ENCODE peak calls at places on chromosomes 13 and 19, in six cellular contexts. T, W, O, X, M and J are unnamed samples.

GRCh38 chr13:98730441-98730840 is 22.0 kb downstream of the SLC15A1 start:
- DNase-seq in T (no peak), W (no peak), O (no peak), X (no peak), M (no peak), J (no peak)

GRCh38 chr13:31887311-31887710 is 144.3 kb upstream of the FRY start:
- DNase-seq in T (no peak), W (no peak), O (no peak), X (no peak), M (peak; percentile 74), J (no peak)

GRCh38 chr13:19185086-19185864 is 3.7 kb upstream of the TUBA3C start:
- DNase-seq in T (no peak), W (no peak), O (no peak), X (no peak), M (no peak), J (no peak)

GRCh38 chr13:77981191-77981925 is 62.7 kb upstream of the EDNRB start:
- DNase-seq in T (no peak), W (no peak), O (no peak), X (no peak), M (peak; percentile 33), J (no peak)

GRCh38 chr19:33547676-33548075 is 26.1 kb upstream of the PEPD start:
- DNase-seq in T (no peak), W (no peak), O (no peak), X (no peak), M (no peak), J (no peak)

GRCh38 chr19:8423821-8424223 is 10.7 kb downstream of the MARCHF2 start:
- DNase-seq in T (peak; percentile 95), W (no peak), O (peak; percentile 96), X (no peak), M (peak; percentile 98), J (peak; percentile 62)

GRCh38 chr19:3243851-3244700 is 19.6 kb downstream of the CELF5 start:
- DNase-seq in T (no peak), W (no peak), O (no peak), X (peak; percentile 15), M (peak; percentile 53), J (peak; percentile 89)

GRCh38 chr19:13026478-13026999 is 31.3 kb downstream of the NFIX start:
- DNase-seq in T (no peak), W (peak; percentile 38), O (no peak), X (no peak), M (no peak), J (no peak)

GRCh38 chr13:98476538-98476966 is 100.4 kb downstream of the STK24 start:
- DNase-seq in T (peak; percentile 78), W (no peak), O (peak; percentile 77), X (peak; percentile 79), M (peak; percentile 80), J (no peak)

GRCh38 chr19:4390862-4391693 is 9.3 kb downstream of the SH3GL1 start:
- DNase-seq in T (no peak), W (no peak), O (no peak), X (no peak), M (peak; percentile 62), J (no peak)

GRCh38 chr13:76425930-76426329 is 460.3 kb downstream of the KCTD12 start:
- DNase-seq in T (no peak), W (no peak), O (no peak), X (no peak), M (peak; percentile 85), J (no peak)